ENCODE peak calls at places on chromosomes 4 and X, in ten cellular contexts. E is fibroblast of villous mesenchyme; Z is AG10803; C is progenitor cell of endocrine pancreas; P is GM20000; Q is cardiac fibroblast; N is tibial nerve; T is body of pancreas; D is CD8-positive, alpha-beta T cell; Y is psoas muscle. A is an unnamed sample.

GRCh38 chr4:139154538-139154937 is 22.5 kb downstream of the ELF2 start:
- DNase-seq in N (no peak), D (no peak), Q (no peak), E (no peak), Z (no peak), P (no peak), C (no peak), T (no peak), Y (no peak), A (no peak)

GRCh38 chr4:107832275-107832807 is 7.6 kb downstream of the SGMS2 start:
- DNase-seq in D (no peak), C (no peak), Q (no peak), E (no peak), N (no peak), Y (no peak), Z (no peak), P (no peak), T (no peak), A (no peak)

GRCh38 chr4:102843938-102844337 is 16.6 kb upstream of the UBE2D3 start:
- DNase-seq in P (no peak), E (no peak), D (no peak), Y (no peak), T (no peak), C (no peak), Z (peak), N (no peak), Q (no peak), A (no peak)

GRCh38 chr4:89397464-89397863 is 89.9 kb upstream of the GPRIN3 start:
- DNase-seq in Y (no peak), T (no peak), Z (no peak), C (no peak), N (no peak), Q (no peak), P (no peak), E (no peak), D (no peak), A (no peak)

GRCh38 chr4:2255501-2256155 is 6.3 kb downstream of the MXD4 start:
- DNase-seq in T (peak), C (no peak), E (peak), Z (no peak), N (peak), Y (peak), P (no peak), D (no peak), Q (no peak), A (no peak)

GRCh38 chrX:46912098-46912672 is at the start of gene JADE3:
- DNase-seq in N (peak), Y (peak), E (peak), P (peak), C (peak), T (peak), Z (peak), D (no peak), Q (peak), A (peak)

GRCh38 chrX:155612312-155613224 is at the start of gene TMLHE:
- DNase-seq in N (peak), C (peak), T (peak), P (peak), E (peak), Y (peak), D (peak), Z (peak), Q (peak), A (peak)

GRCh38 chr4:150999091-150999490 is 16.0 kb downstream of the LRBA start:
- DNase-seq in T (no peak), Q (no peak), E (no peak), Y (no peak), N (no peak), Z (no peak), C (no peak), D (no peak), P (no peak), A (no peak)

GRCh38 chrX:66654411-66654810 is 15.5 kb upstream of the EDA2R start:
- DNase-seq in E (no peak), D (no peak), P (no peak), Y (no peak), N (no peak), T (no peak), Z (no peak), C (no peak), Q (no peak), A (no peak)

GRCh38 chr4:1598641-1599481 is 85.3 kb downstream of the FAM53A start:
- DNase-seq in E (no peak), T (no peak), Z (no peak), N (no peak), P (no peak), D (no peak), C (no peak), Y (no peak), Q (no peak), A (no peak)

GRCh38 chr4:30256105-30256828 is 463.9 kb upstream of the PCDH7 start:
- DNase-seq in Y (no peak), Q (no peak), T (no peak), E (no peak), D (no peak), C (no peak), Z (no peak), P (no peak), N (no peak), A (no peak)

GRCh38 chrX:78375894-78376293 is 48.5 kb upstream of the CYSLTR1 start:
- DNase-seq in C (no peak), Q (peak), D (no peak), Z (no peak), N (no peak), Y (no peak), T (no peak), P (no peak), E (peak), A (no peak)

GRCh38 chr4:54879576-54879975 is 221.8 kb downstream of the KIT start:
- DNase-seq in P (no peak), E (peak), C (no peak), Y (no peak), N (no peak), T (no peak), Z (peak), D (no peak), Q (peak), A (no peak)

GRCh38 chr4:120481711-120482110 is 415.1 kb upstream of the MAD2L1 start:
- DNase-seq in Q (no peak), E (peak), Z (peak), N (no peak), P (no peak), T (no peak), D (no peak), C (no peak), Y (no peak), A (no peak)

GRCh38 chr4:3408793-3409330 is 32.9 kb upstream of the HGFAC start:
- DNase-seq in E (no peak), T (no peak), C (no peak), Z (no peak), N (no peak), Y (no peak), D (no peak), P (no peak), Q (no peak), A (no peak)

GRCh38 chr4:3348621-3349020 is 55.8 kb downstream of the RGS12 start:
- DNase-seq in P (no peak), E (no peak), Y (no peak), D (no peak), T (peak), C (no peak), N (no peak), Q (no peak), Z (no peak), A (no peak)

GRCh38 chrX:70386240-70386639 is 36.9 kb upstream of the GDPD2 start:
- DNase-seq in D (no peak), Z (peak), Y (no peak), P (no peak), N (no peak), C (no peak), T (no peak), Q (no peak), E (peak), A (no peak)

GRCh38 chr4:5888222-5888701 is 4.6 kb downstream of the CRMP1 start:
- DNase-seq in D (no peak), P (peak), N (no peak), E (no peak), Z (no peak), Y (no peak), C (no peak), T (no peak), Q (no peak), A (peak)

GRCh38 chr4:4572821-4573220 is 31.0 kb upstream of the STX18 start:
- DNase-seq in Q (peak), N (no peak), D (no peak), P (no peak), Z (no peak), C (no peak), E (no peak), Y (no peak), T (no peak), A (no peak)

GRCh38 chr4:16225996-16226815 is at the start of gene TAPT1:
- DNase-seq in P (peak), N (peak), D (peak), Q (peak), C (peak), E (peak), T (peak), Y (peak), Z (peak), A (peak)

GRCh38 chr4:7160439-7160838 is 31.9 kb upstream of the SORCS2 start:
- DNase-seq in D (no peak), Z (no peak), T (peak), Y (no peak), P (no peak), E (no peak), N (peak), C (no peak), Q (no peak), A (no peak)

GRCh38 chrX:68455151-68455510 is 21.8 kb upstream of the OPHN1 start:
- DNase-seq in Q (no peak), N (no peak), C (no peak), P (no peak), D (no peak), E (no peak), Y (no peak), Z (no peak), T (no peak), A (no peak)

GRCh38 chr4:142281999-142282398 is 564.1 kb downstream of the INPP4B start:
- DNase-seq in Y (no peak), E (no peak), D (no peak), P (no peak), T (no peak), Q (no peak), N (no peak), C (no peak), Z (no peak), A (no peak)
- TF ChIP-seq CTCF in Y (no peak), E (no peak), D (no peak), P (no peak), T (no peak), Q (no peak), N (no peak), C (no peak), Z (no peak), A (no peak)

GRCh38 chr4:116668190-116668589 is 417.2 kb downstream of the TRAM1L1 start:
- DNase-seq in P (no peak), E (no peak), T (no peak), D (no peak), N (no peak), C (no peak), Q (no peak), Y (no peak), Z (no peak), A (no peak)
- TF ChIP-seq CTCF in P (peak), E (peak), T (no peak), D (no peak), N (no peak), C (peak), Q (no peak), Y (no peak), Z (no peak), A (peak)

GRCh38 chr4:158065603-158066002 is 107.2 kb downstream of the GASK1B start:
- DNase-seq in Z (no peak), C (no peak), P (no peak), E (no peak), T (no peak), Y (no peak), Q (no peak), N (no peak), D (no peak), A (no peak)

GRCh38 chr4:158068063-158068462 is 104.8 kb downstream of the GASK1B start:
- DNase-seq in Z (peak), E (no peak), C (no peak), Y (no peak), D (no peak), N (no peak), P (no peak), T (no peak), Q (peak), A (no peak)

GRCh38 chr4:158067646-158068045 is 105.2 kb downstream of the GASK1B start:
- DNase-seq in Z (peak), P (no peak), C (no peak), D (no peak), Q (no peak), N (no peak), E (peak), Y (no peak), T (no peak), A (no peak)

GRCh38 chr4:158065176-158065575 is 107.6 kb downstream of the GASK1B start:
- DNase-seq in Q (no peak), N (no peak), E (no peak), Y (no peak), T (no peak), D (no peak), Z (no peak), C (no peak), P (no peak), A (no peak)
- TF ChIP-seq CTCF in Q (peak), N (no peak), E (no peak), Y (no peak), T (no peak), D (no peak), Z (no peak), C (no peak), P (no peak), A (no peak)

GRCh38 chrX:152926279-152926678 is 28.4 kb downstream of the ZNF185 start:
- DNase-seq in P (peak), Y (no peak), D (peak), Q (peak), N (no peak), C (peak), E (peak), Z (peak), T (peak), A (peak)
- TF ChIP-seq CTCF in P (peak), Y (peak), D (peak), Q (peak), N (peak), C (peak), E (peak), Z (peak), T (peak), A (peak)

GRCh38 chr4:73617256-73617655 is 3.0 kb downstream of the RASSF6 start:
- DNase-seq in N (no peak), D (no peak), Y (no peak), E (no peak), Q (no peak), T (no peak), Z (no peak), P (no peak), C (no peak), A (no peak)
- TF ChIP-seq CTCF in N (no peak), D (no peak), Y (no peak), E (no peak), Q (no peak), T (no peak), Z (no peak), P (no peak), C (no peak), A (no peak)

GRCh38 chrX:6021316-6022091 is 207.2 kb downstream of the NLGN4X start:
- DNase-seq in D (peak), Y (no peak), N (peak), Q (peak), T (peak), C (peak), Z (peak), P (peak), E (peak), A (peak)
- TF ChIP-seq CTCF in D (no peak), Y (no peak), N (peak), Q (peak), T (peak), C (peak), Z (peak), P (peak), E (peak), A (peak)